ENCODE peak calls at places on chromosome 7, in seven cellular contexts. One of them, this sample, is unnamed.

GRCh38 chr7:151757274-151757673 is 119.6 kb downstream of the PRKAG2 start:
- DNase-seq in lower lobe of right lung: no peak
- DNase-seq in hepatocyte: no peak
- DNase-seq in BE2C: no peak
- DNase-seq in epithelial cell of esophagus: no peak
- DNase-seq in DND-41: no peak
- DNase-seq in brain microvascular endothelial cell: peak
- DNase-seq in this sample: no peak

GRCh38 chr7:91949221-91950009 is 8.8 kb downstream of the AKAP9 start:
- DNase-seq in lower lobe of right lung: no peak
- DNase-seq in hepatocyte: no peak
- DNase-seq in BE2C: no peak
- DNase-seq in epithelial cell of esophagus: peak
- DNase-seq in DND-41: no peak
- DNase-seq in brain microvascular endothelial cell: peak
- DNase-seq in this sample: no peak

GRCh38 chr7:125563964-125564529 is 634.4 kb upstream of the POT1 start:
- DNase-seq in lower lobe of right lung: no peak
- DNase-seq in hepatocyte: no peak
- DNase-seq in BE2C: no peak
- DNase-seq in epithelial cell of esophagus: no peak
- DNase-seq in DND-41: no peak
- DNase-seq in brain microvascular endothelial cell: peak
- DNase-seq in this sample: no peak

GRCh38 chr7:151754142-151754590 is 122.7 kb downstream of the PRKAG2 start:
- DNase-seq in lower lobe of right lung: peak
- DNase-seq in hepatocyte: peak
- DNase-seq in BE2C: peak
- DNase-seq in epithelial cell of esophagus: peak
- DNase-seq in DND-41: peak
- DNase-seq in brain microvascular endothelial cell: peak
- DNase-seq in this sample: peak

GRCh38 chr7:50497068-50497642 is 47.0 kb upstream of the FIGNL1 start:
- DNase-seq in lower lobe of right lung: no peak
- DNase-seq in hepatocyte: peak
- DNase-seq in BE2C: peak
- DNase-seq in epithelial cell of esophagus: no peak
- DNase-seq in DND-41: no peak
- DNase-seq in brain microvascular endothelial cell: peak
- DNase-seq in this sample: no peak

GRCh38 chr7:131293018-131293417 is 34.7 kb upstream of the MKLN1 start:
- DNase-seq in lower lobe of right lung: no peak
- DNase-seq in hepatocyte: no peak
- DNase-seq in BE2C: no peak
- DNase-seq in epithelial cell of esophagus: peak
- DNase-seq in DND-41: no peak
- DNase-seq in brain microvascular endothelial cell: peak
- DNase-seq in this sample: peak

GRCh38 chr7:13945670-13946069 is 43.8 kb downstream of the ETV1 start:
- DNase-seq in lower lobe of right lung: no peak
- DNase-seq in hepatocyte: no peak
- DNase-seq in BE2C: peak
- DNase-seq in epithelial cell of esophagus: no peak
- DNase-seq in DND-41: no peak
- DNase-seq in brain microvascular endothelial cell: no peak
- DNase-seq in this sample: no peak

GRCh38 chr7:155172141-155172540 is 102.0 kb downstream of the HTR5A start:
- DNase-seq in lower lobe of right lung: no peak
- DNase-seq in hepatocyte: no peak
- DNase-seq in BE2C: no peak
- DNase-seq in epithelial cell of esophagus: no peak
- DNase-seq in DND-41: no peak
- DNase-seq in brain microvascular endothelial cell: no peak
- DNase-seq in this sample: no peak

GRCh38 chr7:90412458-90413184 is 9.4 kb downstream of the CLDN12 start:
- DNase-seq in lower lobe of right lung: no peak
- DNase-seq in hepatocyte: no peak
- DNase-seq in BE2C: peak
- DNase-seq in epithelial cell of esophagus: peak
- DNase-seq in DND-41: no peak
- DNase-seq in brain microvascular endothelial cell: no peak
- DNase-seq in this sample: no peak

GRCh38 chr7:139033346-139034114 is 2.3 kb downstream of the ZC3HAV1L start:
- DNase-seq in lower lobe of right lung: no peak
- DNase-seq in hepatocyte: no peak
- DNase-seq in BE2C: no peak
- DNase-seq in epithelial cell of esophagus: peak
- DNase-seq in DND-41: no peak
- DNase-seq in brain microvascular endothelial cell: no peak
- DNase-seq in this sample: no peak

GRCh38 chr7:41816111-41816510 is 113.2 kb upstream of the INHBA start:
- DNase-seq in lower lobe of right lung: no peak
- DNase-seq in hepatocyte: no peak
- DNase-seq in BE2C: no peak
- DNase-seq in epithelial cell of esophagus: no peak
- DNase-seq in DND-41: peak
- DNase-seq in brain microvascular endothelial cell: no peak
- DNase-seq in this sample: no peak

GRCh38 chr7:13801669-13802068 is 187.8 kb downstream of the ETV1 start:
- DNase-seq in lower lobe of right lung: no peak
- DNase-seq in hepatocyte: no peak
- DNase-seq in BE2C: no peak
- DNase-seq in epithelial cell of esophagus: peak
- DNase-seq in DND-41: no peak
- DNase-seq in brain microvascular endothelial cell: no peak
- DNase-seq in this sample: no peak

GRCh38 chr7:128351296-128352123 is 7.8 kb upstream of the RBM28 start:
- DNase-seq in lower lobe of right lung: no peak
- DNase-seq in hepatocyte: no peak
- DNase-seq in BE2C: peak
- DNase-seq in epithelial cell of esophagus: no peak
- DNase-seq in DND-41: no peak
- DNase-seq in brain microvascular endothelial cell: no peak
- DNase-seq in this sample: no peak

GRCh38 chr7:44530990-44531389 is 10.1 kb downstream of the NPC1L1 start:
- DNase-seq in lower lobe of right lung: no peak
- DNase-seq in hepatocyte: no peak
- DNase-seq in BE2C: no peak
- DNase-seq in epithelial cell of esophagus: no peak
- DNase-seq in DND-41: no peak
- DNase-seq in brain microvascular endothelial cell: no peak
- DNase-seq in this sample: no peak

GRCh38 chr7:118305686-118306085 is 81.2 kb downstream of the ANKRD7 start:
- DNase-seq in lower lobe of right lung: no peak
- DNase-seq in hepatocyte: no peak
- DNase-seq in BE2C: no peak
- DNase-seq in epithelial cell of esophagus: peak
- DNase-seq in DND-41: no peak
- DNase-seq in brain microvascular endothelial cell: peak
- DNase-seq in this sample: no peak

GRCh38 chr7:142345817-142346216 is 88.0 kb upstream of the PRSS58 start:
- DNase-seq in lower lobe of right lung: no peak
- DNase-seq in hepatocyte: no peak
- DNase-seq in BE2C: no peak
- DNase-seq in epithelial cell of esophagus: no peak
- DNase-seq in DND-41: peak
- DNase-seq in brain microvascular endothelial cell: no peak
- DNase-seq in this sample: no peak

GRCh38 chr7:603152-603941 is 83.7 kb upstream of the PDGFA start:
- DNase-seq in lower lobe of right lung: no peak
- DNase-seq in hepatocyte: no peak
- DNase-seq in BE2C: no peak
- DNase-seq in epithelial cell of esophagus: no peak
- DNase-seq in DND-41: no peak
- DNase-seq in brain microvascular endothelial cell: no peak
- DNase-seq in this sample: no peak

GRCh38 chr7:124765401-124766352 is at the start of gene GPR37:
- DNase-seq in lower lobe of right lung: peak
- DNase-seq in hepatocyte: peak
- DNase-seq in BE2C: peak
- DNase-seq in epithelial cell of esophagus: peak
- DNase-seq in DND-41: no peak
- DNase-seq in brain microvascular endothelial cell: peak
- DNase-seq in this sample: no peak

GRCh38 chr7:102393467-102393866 is 2.7 kb upstream of the PRKRIP1 start:
- DNase-seq in lower lobe of right lung: no peak
- DNase-seq in hepatocyte: peak
- DNase-seq in BE2C: no peak
- DNase-seq in epithelial cell of esophagus: no peak
- DNase-seq in DND-41: no peak
- DNase-seq in brain microvascular endothelial cell: no peak
- DNase-seq in this sample: no peak

GRCh38 chr7:151665363-151665762 is 145.7 kb upstream of the RHEB start:
- DNase-seq in lower lobe of right lung: no peak
- DNase-seq in hepatocyte: peak
- DNase-seq in BE2C: no peak
- DNase-seq in epithelial cell of esophagus: no peak
- DNase-seq in DND-41: no peak
- DNase-seq in brain microvascular endothelial cell: peak
- DNase-seq in this sample: peak

GRCh38 chr7:121406866-121407439 is 10.8 kb upstream of the FAM3C start:
- DNase-seq in lower lobe of right lung: no peak
- DNase-seq in hepatocyte: peak
- DNase-seq in BE2C: no peak
- DNase-seq in epithelial cell of esophagus: no peak
- DNase-seq in DND-41: no peak
- DNase-seq in brain microvascular endothelial cell: no peak
- DNase-seq in this sample: no peak

GRCh38 chr7:90625562-90625961 is 29.4 kb downstream of the CDK14 start:
- DNase-seq in lower lobe of right lung: no peak
- DNase-seq in hepatocyte: peak
- DNase-seq in BE2C: peak
- DNase-seq in epithelial cell of esophagus: peak
- DNase-seq in DND-41: no peak
- DNase-seq in brain microvascular endothelial cell: peak
- DNase-seq in this sample: no peak

GRCh38 chr7:5755704-5756131 is 25.7 kb downstream of the RNF216 start:
- DNase-seq in lower lobe of right lung: no peak
- DNase-seq in hepatocyte: no peak
- DNase-seq in BE2C: no peak
- DNase-seq in epithelial cell of esophagus: peak
- DNase-seq in DND-41: no peak
- DNase-seq in brain microvascular endothelial cell: no peak
- DNase-seq in this sample: peak

GRCh38 chr7:139744768-139745250 is 33.0 kb downstream of the HIPK2 start:
- DNase-seq in lower lobe of right lung: no peak
- DNase-seq in hepatocyte: no peak
- DNase-seq in BE2C: no peak
- DNase-seq in epithelial cell of esophagus: no peak
- DNase-seq in DND-41: no peak
- DNase-seq in brain microvascular endothelial cell: no peak
- DNase-seq in this sample: no peak

GRCh38 chr7:151408839-151409554 is 841 bp downstream of the WDR86 start:
- DNase-seq in lower lobe of right lung: peak
- DNase-seq in hepatocyte: peak
- DNase-seq in BE2C: no peak
- DNase-seq in epithelial cell of esophagus: no peak
- DNase-seq in DND-41: peak
- DNase-seq in brain microvascular endothelial cell: no peak
- DNase-seq in this sample: no peak

GRCh38 chr7:81447351-81447952 is 322.4 kb downstream of the HGF start:
- DNase-seq in lower lobe of right lung: no peak
- DNase-seq in hepatocyte: peak
- DNase-seq in BE2C: peak
- DNase-seq in epithelial cell of esophagus: peak
- DNase-seq in DND-41: no peak
- DNase-seq in brain microvascular endothelial cell: peak
- DNase-seq in this sample: peak
- TF ChIP-seq CTCF in lower lobe of right lung: peak
- TF ChIP-seq CTCF in hepatocyte: peak
- TF ChIP-seq CTCF in BE2C: peak
- TF ChIP-seq CTCF in epithelial cell of esophagus: peak
- TF ChIP-seq CTCF in DND-41: peak
- TF ChIP-seq CTCF in brain microvascular endothelial cell: peak
- TF ChIP-seq CTCF in this sample: peak

GRCh38 chr7:99392046-99392445 is 16.4 kb downstream of the PDAP1 start:
- DNase-seq in lower lobe of right lung: no peak
- DNase-seq in hepatocyte: no peak
- DNase-seq in BE2C: no peak
- DNase-seq in epithelial cell of esophagus: no peak
- DNase-seq in DND-41: no peak
- DNase-seq in brain microvascular endothelial cell: no peak
- DNase-seq in this sample: no peak
- H3K4me3 ChIP-seq in lower lobe of right lung: peak
- H3K4me3 ChIP-seq in hepatocyte: no peak
- H3K4me3 ChIP-seq in BE2C: peak
- H3K4me3 ChIP-seq in epithelial cell of esophagus: no peak
- H3K4me3 ChIP-seq in DND-41: no peak
- H3K4me3 ChIP-seq in brain microvascular endothelial cell: no peak
- H3K4me3 ChIP-seq in this sample: no peak

DNA sequence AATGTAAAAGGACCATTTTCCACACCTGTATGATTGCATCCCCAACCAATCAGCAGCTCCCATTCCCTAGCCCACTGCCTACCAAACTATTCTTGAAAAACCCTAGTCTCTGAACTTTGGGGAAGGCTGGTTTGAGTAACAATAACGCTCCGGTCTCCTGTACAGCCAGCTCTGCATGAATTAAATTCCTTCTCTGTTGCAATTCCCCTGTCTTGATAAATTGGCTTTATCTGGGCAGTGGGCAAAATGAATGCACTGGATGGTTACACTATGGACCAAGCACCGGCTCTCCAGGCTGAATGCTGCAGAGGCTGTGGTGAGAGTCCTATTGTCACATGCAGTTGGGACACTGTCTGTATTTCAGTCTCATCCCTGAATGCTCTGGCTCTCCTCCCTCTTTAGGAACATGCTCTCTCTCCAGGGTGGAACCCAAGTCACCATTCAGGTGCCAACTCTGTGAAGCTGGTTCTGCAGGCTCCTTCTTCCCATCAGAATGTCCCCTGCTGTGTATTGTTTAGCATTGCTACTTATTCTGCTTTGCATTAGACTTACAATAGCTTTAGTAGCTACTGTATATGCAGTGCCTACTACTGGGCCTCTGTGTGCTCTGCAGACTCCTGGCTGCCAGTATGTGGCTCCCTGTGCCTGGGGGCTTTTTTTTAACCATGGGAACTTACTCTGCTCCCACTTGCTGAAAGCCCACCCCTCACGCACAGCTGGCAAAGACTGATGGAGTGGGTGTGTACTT is 6.9 kb downstream of the CCL24 start:
- DNase-seq in lower lobe of right lung: no peak
- DNase-seq in hepatocyte: no peak
- DNase-seq in BE2C: no peak
- DNase-seq in epithelial cell of esophagus: no peak
- DNase-seq in DND-41: no peak
- DNase-seq in brain microvascular endothelial cell: no peak
- DNase-seq in this sample: no peak
- TF ChIP-seq CTCF in lower lobe of right lung: no peak
- TF ChIP-seq CTCF in hepatocyte: no peak
- TF ChIP-seq CTCF in BE2C: no peak
- TF ChIP-seq CTCF in epithelial cell of esophagus: no peak
- TF ChIP-seq CTCF in DND-41: no peak
- TF ChIP-seq CTCF in brain microvascular endothelial cell: no peak
- TF ChIP-seq CTCF in this sample: no peak

DNA sequence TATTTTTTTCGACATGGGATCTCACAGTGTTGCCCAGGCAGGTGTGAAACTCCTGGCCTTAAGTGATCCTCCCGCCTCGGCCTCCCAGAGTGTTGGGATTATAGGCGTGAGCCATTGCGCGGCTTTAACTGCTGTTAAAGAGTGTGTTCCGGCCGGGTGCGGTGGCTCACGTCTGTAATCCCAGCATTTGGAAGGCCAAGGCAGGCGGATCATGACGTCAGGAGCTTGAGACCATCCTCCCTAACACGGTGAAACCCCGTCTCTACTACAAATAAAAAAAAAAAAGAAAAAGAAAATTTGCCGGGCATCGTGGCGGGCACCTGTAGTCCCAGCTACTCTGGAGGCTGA is 1.1 kb downstream of the RABGEF1 start:
- DNase-seq in lower lobe of right lung: no peak
- DNase-seq in hepatocyte: peak
- DNase-seq in BE2C: no peak
- DNase-seq in epithelial cell of esophagus: peak
- DNase-seq in DND-41: no peak
- DNase-seq in brain microvascular endothelial cell: peak
- DNase-seq in this sample: no peak
- H3K4me3 ChIP-seq in lower lobe of right lung: peak
- H3K4me3 ChIP-seq in hepatocyte: peak
- H3K4me3 ChIP-seq in BE2C: peak
- H3K4me3 ChIP-seq in epithelial cell of esophagus: peak
- H3K4me3 ChIP-seq in DND-41: peak
- H3K4me3 ChIP-seq in brain microvascular endothelial cell: peak
- H3K4me3 ChIP-seq in this sample: peak